ENCODE peak calls at places on chromosomes 3 and 15, in ten cellular contexts. I, B, L, F, U, J, M, H, R and V are unnamed samples.

GRCh38 chr3:23620616-23621015 is 185.1 kb upstream of the UBE2E1 start:
- DNase-seq in I (no peak), B (no peak), L (no peak), F (no peak), U (no peak), J (no peak), M (no peak), H (no peak), R (no peak), V (no peak)

GRCh38 chr3:115975353-115975752 is 352.0 kb downstream of the GAP43 start:
- DNase-seq in I (no peak), B (peak; percentile 61), L (no peak), F (no peak), U (peak; percentile 52), J (no peak), M (peak; percentile 94), H (no peak), R (peak; percentile 14), V (no peak)

GRCh38 chr15:58462547-58462946 is 30.8 kb downstream of the LIPC start:
- DNase-seq in I (no peak), B (no peak), L (no peak), F (peak; percentile 63), U (no peak), J (no peak), M (no peak), H (no peak), R (no peak), V (no peak)

GRCh38 chr3:139187648-139188047 is 143.0 kb upstream of the PRR23C start:
- DNase-seq in I (no peak), B (no peak), L (no peak), F (no peak), U (no peak), J (no peak), M (no peak), H (no peak), R (no peak), V (peak; percentile 9)

GRCh38 chr3:57756528-57757401 is 656 bp downstream of the SLMAP start:
- DNase-seq in I (no peak), B (peak; percentile 52), L (peak; percentile 7), F (peak; percentile 55), U (peak; percentile 79), J (peak; percentile 36), M (peak; percentile 74), H (no peak), R (peak; percentile 75), V (peak; percentile 45)

GRCh38 chr15:78811124-78811824 is at the start of gene ADAMTS7:
- DNase-seq in I (no peak), B (peak; percentile 79), L (peak; percentile 62), F (peak; percentile 100), U (peak; percentile 85), J (peak; percentile 0), M (peak; percentile 70), H (no peak), R (peak; percentile 99), V (peak; percentile 72)

GRCh38 chr15:65130941-65131340 is 2.7 kb downstream of the PDCD7 start:
- DNase-seq in I (no peak), B (no peak), L (no peak), F (peak; percentile 29), U (no peak), J (no peak), M (no peak), H (no peak), R (no peak), V (no peak)

GRCh38 chr3:107911337-107912000 is 179.4 kb downstream of the CD47 start:
- DNase-seq in I (no peak), B (no peak), L (no peak), F (no peak), U (no peak), J (no peak), M (peak; percentile 18), H (no peak), R (no peak), V (no peak)

GRCh38 chr3:131630812-131631211 is 128.0 kb upstream of the MRPL3 start:
- DNase-seq in I (no peak), B (no peak), L (no peak), F (no peak), U (no peak), J (no peak), M (peak; percentile 21), H (no peak), R (no peak), V (no peak)

GRCh38 chr15:99414755-99415731 is 150.7 kb upstream of the MEF2A start:
- DNase-seq in I (no peak), B (no peak), L (no peak), F (peak; percentile 3), U (no peak), J (no peak), M (peak; percentile 11), H (no peak), R (no peak), V (no peak)

GRCh38 chr15:93071469-93071891 is 17.5 kb downstream of the RGMA start:
- DNase-seq in I (no peak), B (no peak), L (no peak), F (no peak), U (no peak), J (no peak), M (peak; percentile 17), H (no peak), R (no peak), V (no peak)

GRCh38 chr3:69446402-69447072 is 60.6 kb upstream of the FRMD4B start:
- DNase-seq in I (no peak), B (no peak), L (no peak), F (no peak), U (no peak), J (no peak), M (no peak), H (no peak), R (no peak), V (no peak)

GRCh38 chr3:60045686-60046085 is 995.9 kb upstream of the CFAP20DC start:
- DNase-seq in I (no peak), B (no peak), L (no peak), F (no peak), U (no peak), J (no peak), M (no peak), H (no peak), R (no peak), V (no peak)

GRCh38 chr3:172626241-172626640 is 84.6 kb downstream of the NCEH1 start:
- DNase-seq in I (no peak), B (peak; percentile 46), L (no peak), F (no peak), U (peak; percentile 86), J (no peak), M (peak; percentile 72), H (no peak), R (peak; percentile 28), V (no peak)